ENCODE peak calls at places on chromosomes 1 and 21, in nine cellular contexts. C, S, Y, O, G, A, R, K and Z are unnamed samples.

GRCh38 chr1:33617451-33617850 is 145.0 kb downstream of the ZSCAN20 start:
- DNase-seq in C (no peak), S (no peak), Y (no peak), O (no peak), G (no peak), A (no peak), R (no peak), K (no peak), Z (no peak)

GRCh38 chr1:206784471-206784903 is 12.2 kb upstream of the IL10 start:
- DNase-seq in C (no peak), S (no peak), Y (peak), O (peak), G (peak), A (no peak), R (no peak), K (peak), Z (no peak)

GRCh38 chr1:43531453-43531905 is 796 bp downstream of the PTPRF start:
- DNase-seq in C (no peak), S (no peak), Y (no peak), O (no peak), G (no peak), A (no peak), R (no peak), K (no peak), Z (peak)

GRCh38 chr1:12047120-12047876 is 15.8 kb upstream of the TNFRSF8 start:
- DNase-seq in C (no peak), S (no peak), Y (no peak), O (no peak), G (no peak), A (no peak), R (no peak), K (peak), Z (no peak)

GRCh38 chr21:44951186-44951915 is 11.5 kb downstream of the SLX9 start:
- DNase-seq in C (no peak), S (no peak), Y (no peak), O (no peak), G (no peak), A (no peak), R (no peak), K (no peak), Z (no peak)

GRCh38 chr1:178122283-178122682 is 28.4 kb downstream of the RASAL2 start:
- DNase-seq in C (no peak), S (no peak), Y (no peak), O (no peak), G (no peak), A (no peak), R (peak), K (no peak), Z (no peak)

GRCh38 chr1:204714194-204714860 is 28.8 kb upstream of the LRRN2 start:
- DNase-seq in C (no peak), S (no peak), Y (no peak), O (no peak), G (no peak), A (no peak), R (no peak), K (no peak), Z (no peak)

GRCh38 chr21:44535963-44536362 is 4.0 kb downstream of the KRTAP10-1 start:
- DNase-seq in C (no peak), S (no peak), Y (no peak), O (no peak), G (no peak), A (no peak), R (no peak), K (no peak), Z (no peak)

GRCh38 chr1:30759718-30760281 is 2.2 kb upstream of the LAPTM5 start:
- DNase-seq in C (no peak), S (no peak), Y (no peak), O (peak), G (no peak), A (no peak), R (no peak), K (peak), Z (no peak)